ENCODE peak calls at places on chromosomes 2 and 18, in seven cellular contexts. G is right atrium auricular region, U is mammary epithelial cell, I is sigmoid colon, L is IMR-90, P is GM12864, R is A549. Y is an unnamed sample.
A peak's percentile ranks its signal among the peaks of the same experiment; 100 is the strongest.

GRCh38 chr2:105376789-105377231 is 22.0 kb downstream of the FHL2 start:
- DNase-seq in G (peak; percentile 38), U (peak; percentile 56), I (no peak), L (peak; percentile 92), P (no peak), R (no peak), Y (no peak)

GRCh38 chr2:46798041-46798440 is 117.6 kb downstream of the MCFD2 start:
- DNase-seq in G (no peak), U (no peak), I (no peak), L (peak; percentile 51), P (no peak), R (no peak), Y (no peak)

GRCh38 chr2:60987041-60987440 is 30.5 kb upstream of the PEX13 start:
- DNase-seq in G (no peak), U (no peak), I (no peak), L (no peak), P (no peak), R (no peak), Y (no peak)

GRCh38 chr2:163471947-163472346 is 263.9 kb downstream of the FIGN start:
- DNase-seq in G (no peak), U (peak; percentile 19), I (no peak), L (peak; percentile 3), P (no peak), R (peak; percentile 50), Y (no peak)

GRCh38 chr2:132941296-132942020 is 271.5 kb upstream of the LYPD1 start:
- DNase-seq in G (no peak), U (no peak), I (no peak), L (peak; percentile 13), P (no peak), R (no peak), Y (no peak)

GRCh38 chr2:128563348-128563687 is 244.7 kb upstream of the HS6ST1 start:
- DNase-seq in G (peak; percentile 84), U (no peak), I (peak; percentile 86), L (peak; percentile 98), P (no peak), R (no peak), Y (no peak)

GRCh38 chr18:23725827-23726661 is 36.8 kb downstream of the LAMA3 start:
- DNase-seq in G (no peak), U (peak; percentile 31), I (no peak), L (no peak), P (no peak), R (no peak), Y (no peak)

GRCh38 chr2:11140492-11140891 is 14.8 kb upstream of the SLC66A3 start:
- DNase-seq in G (no peak), U (peak; percentile 22), I (no peak), L (peak; percentile 62), P (no peak), R (no peak), Y (no peak)

GRCh38 chr2:218780851-218781690 is 876 bp upstream of the CYP27A1 start:
- DNase-seq in G (no peak), U (no peak), I (no peak), L (no peak), P (no peak), R (peak; percentile 27), Y (no peak)

GRCh38 chr18:57466745-57467144 is 31.6 kb downstream of the ONECUT2 start:
- DNase-seq in G (no peak), U (no peak), I (no peak), L (no peak), P (no peak), R (no peak), Y (peak; percentile 31)

GRCh38 chr18:9335255-9336045 is 877 bp downstream of the TWSG1 start:
- DNase-seq in G (no peak), U (no peak), I (no peak), L (peak; percentile 29), P (no peak), R (no peak), Y (no peak)

GRCh38 chr2:118833716-118834439 is 13.6 kb downstream of the EN1 start:
- DNase-seq in G (no peak), U (no peak), I (no peak), L (no peak), P (no peak), R (no peak), Y (no peak)

DNA sequence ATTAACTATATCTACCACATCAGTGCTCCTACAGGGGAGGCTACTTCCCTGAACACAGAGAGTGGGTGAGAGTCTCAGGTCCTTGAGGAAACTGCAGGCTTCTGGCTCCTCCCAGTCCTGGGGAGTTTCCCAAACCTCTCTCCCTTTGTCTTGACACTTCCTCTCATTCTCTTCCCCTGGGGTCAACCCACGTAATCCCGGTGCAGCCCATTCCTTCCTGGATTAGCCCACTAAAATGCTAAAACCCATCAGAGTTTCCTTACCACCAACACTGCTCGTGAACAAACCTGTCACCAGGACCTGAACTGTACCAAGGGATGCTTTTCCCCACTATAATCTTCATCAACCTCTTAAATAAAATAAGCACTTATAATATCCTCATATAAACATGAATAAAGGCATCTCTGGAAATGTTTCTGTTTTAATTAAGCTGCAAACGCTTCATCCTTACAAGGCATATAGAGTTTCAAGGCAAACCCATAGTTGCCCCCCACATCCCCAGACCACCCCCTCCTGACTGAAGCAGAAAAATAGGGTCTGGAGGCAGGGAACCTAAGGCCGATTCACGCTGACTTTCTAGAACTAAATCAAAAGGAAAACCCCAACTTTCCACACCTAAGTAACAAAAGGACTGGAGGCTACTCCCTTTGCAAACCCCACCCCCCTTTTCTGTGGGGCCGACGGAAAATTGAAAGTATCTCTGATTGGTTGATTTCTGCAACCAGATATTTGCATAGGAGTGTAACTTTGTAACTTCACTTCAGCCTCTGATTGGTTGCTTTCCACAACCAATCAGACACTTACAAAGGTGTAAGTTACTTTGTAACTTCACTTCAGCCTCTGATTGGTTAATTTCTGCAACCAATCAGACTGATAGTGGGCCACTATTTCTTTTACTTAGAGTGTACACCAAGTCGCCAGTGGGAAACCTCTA is 19.0 kb downstream of the TMSB10 start:
- DNase-seq in G (no peak), U (peak; percentile 74), I (peak; percentile 36), L (peak; percentile 30), P (peak; percentile 56), R (peak; percentile 97), Y (peak; percentile 85)
- H3K4me3 ChIP-seq in G (no peak overlapping the region), U (no peak overlapping the region), I (no peak overlapping the region), L (no peak overlapping the region), P (no peak overlapping the region), R (peak overlapping the region; percentile 32), Y (peak overlapping the region; percentile 20)

DNA sequence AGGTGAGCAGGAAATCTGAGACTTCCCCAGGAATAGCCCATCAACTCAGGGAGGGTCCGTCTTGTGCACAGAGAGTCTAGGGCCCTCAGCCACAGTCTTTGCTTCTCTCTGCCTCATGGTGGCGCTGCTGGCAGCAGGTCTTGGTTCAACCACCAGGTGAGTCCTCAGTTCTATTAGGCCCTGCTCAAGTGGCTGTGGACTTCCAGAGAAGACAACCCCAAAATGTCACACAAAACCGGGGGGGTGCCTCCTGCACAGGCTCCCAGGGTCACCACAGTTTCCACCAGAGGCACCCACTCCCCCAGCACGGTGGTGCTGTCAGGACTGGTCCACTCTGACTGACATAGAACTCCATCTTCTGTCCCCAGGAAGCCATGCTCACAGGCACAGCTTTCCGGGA is 2.4 kb upstream of the CHRNG start:
- DNase-seq in G (no peak), U (no peak), I (peak; percentile 52), L (no peak), P (no peak), R (peak; percentile 23), Y (no peak)
- TF ChIP-seq CTCF in G (no peak), U (peak; percentile 58), I (no peak), L (peak; percentile 18), P (peak; percentile 64), R (peak; percentile 7), Y (peak; percentile 48)

DNA sequence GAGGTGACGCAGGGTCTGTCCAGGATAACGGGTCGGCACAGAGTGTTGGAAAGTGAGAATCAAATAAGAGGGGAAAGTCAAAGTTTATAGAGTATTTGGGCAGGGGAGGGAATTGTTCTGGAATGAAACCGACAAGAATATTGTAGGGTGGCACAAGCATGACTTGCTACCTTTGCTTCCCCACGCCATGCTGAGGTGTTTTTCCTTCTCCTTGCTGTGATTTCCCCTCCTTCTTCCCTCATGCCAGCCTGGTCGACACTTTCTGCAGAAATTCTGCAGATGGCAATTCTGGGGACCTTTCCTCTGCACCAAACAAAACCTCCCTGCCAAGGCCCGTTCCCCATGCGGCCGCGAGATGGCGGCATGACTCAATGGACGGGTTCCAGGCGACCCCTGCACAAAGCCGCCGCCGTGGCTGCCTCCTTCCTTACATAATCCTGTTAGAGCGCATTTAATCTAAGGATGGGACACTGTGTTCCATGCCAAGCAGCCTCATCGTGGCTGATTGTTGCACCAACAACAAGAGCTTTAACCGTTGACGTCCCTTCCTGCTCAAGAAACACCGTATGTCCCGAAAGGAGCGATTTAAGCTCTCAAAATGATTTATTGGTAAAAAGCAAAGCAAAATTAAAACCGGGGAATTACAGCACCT is at the start of gene MRO:
- DNase-seq in G (peak; percentile 92), U (peak; percentile 46), I (peak; percentile 93), L (peak; percentile 60), P (peak; percentile 21), R (peak; percentile 75), Y (peak; percentile 85)
- H3K4me3 ChIP-seq in G (peak within 1 kb of the TSS; percentile 28), U (peak within 1 kb of the TSS; percentile 51), I (peak within 1 kb of the TSS; percentile 31), L (peak within 1 kb of the TSS; percentile 26), P (peak within 1 kb of the TSS; percentile 36), R (peak within 1 kb of the TSS; percentile 47), Y (peak within 1 kb of the TSS; percentile 12)

DNA sequence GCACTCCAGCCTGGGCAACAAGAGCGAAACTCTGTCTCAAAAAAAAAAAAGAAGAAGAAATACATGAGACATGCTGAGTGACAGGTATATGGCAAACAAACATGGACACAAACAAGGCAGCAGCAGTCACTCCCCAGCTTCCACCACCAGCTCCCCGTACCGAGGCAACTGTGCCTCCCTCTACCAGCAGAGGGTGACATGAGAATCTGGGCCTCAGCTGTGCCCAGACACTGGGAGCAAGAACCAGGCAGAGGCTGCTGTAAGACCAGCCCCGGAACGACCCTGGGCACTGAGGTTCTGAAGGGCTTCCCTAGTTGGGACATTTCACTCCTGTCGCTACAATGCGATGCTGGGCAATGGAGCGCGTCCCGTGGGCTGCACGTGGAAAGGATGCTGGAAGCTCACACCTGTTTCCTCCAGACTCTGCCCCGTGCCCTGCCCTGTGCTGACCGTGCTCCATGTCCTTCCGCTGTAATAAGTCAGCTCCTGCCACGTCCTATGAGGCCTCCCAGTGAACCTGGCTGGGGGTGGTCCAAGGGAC is 37.1 kb downstream of the BOK start:
- DNase-seq in G (no peak), U (no peak), I (no peak), L (no peak), P (no peak), R (no peak), Y (no peak)
- TF ChIP-seq CTCF in G (no peak), U (peak; percentile 14), I (no peak), L (peak; percentile 5), P (peak; percentile 51), R (no peak), Y (no peak)

Y was measured in GM12865.